ENCODE peak calls at places on chromosomes 16 and 17, in eight cellular contexts. R is NCI-H345; X is GM13977; Y is retinal pigment epithelial cell; L is A172; H is activated CD8-positive, alpha-beta memory T cell treated with anti-CD3 and anti-CD28 coated beads for 48 hours; B is CD8-positive, alpha-beta memory T cell; E is ELF-1. J is an unnamed sample.

GRCh38 chr17:78933959-78934568 is 8.9 kb upstream of the TIMP2 start:
- DNase-seq in R (peak; percentile 84), X (no peak), Y (peak; percentile 96), L (peak; percentile 99), H (no peak), B (no peak), E (peak; percentile 90), J (no peak)

GRCh38 chr17:9900019-9900594 is 5.0 kb downstream of the RCVRN start:
- DNase-seq in R (no peak), X (no peak), Y (no peak), L (peak; percentile 41), H (no peak), B (no peak), E (peak; percentile 23), J (no peak)

GRCh38 chr17:76397687-76398522 is 13.5 kb downstream of the SPHK1 start:
- DNase-seq in R (peak; percentile 85), X (peak; percentile 91), Y (no peak), L (peak; percentile 86), H (peak; percentile 82), B (peak; percentile 79), E (peak; percentile 86), J (peak; percentile 89)

GRCh38 chr16:53921042-53921441 is 217.1 kb downstream of the FTO start:
- DNase-seq in R (no peak), X (no peak), Y (no peak), L (no peak), H (no peak), B (no peak), E (no peak), J (no peak)

GRCh38 chr16:89368604-89369249 is 121.6 kb downstream of the ANKRD11 start:
- DNase-seq in R (no peak), X (no peak), Y (no peak), L (no peak), H (no peak), B (no peak), E (no peak), J (no peak)

GRCh38 chr16:83953796-83954576 is 946 bp downstream of the OSGIN1 start:
- DNase-seq in R (peak; percentile 17), X (peak; percentile 74), Y (no peak), L (peak; percentile 76), H (no peak), B (no peak), E (peak; percentile 58), J (no peak)

GRCh38 chr16:57742543-57742942 is 7.0 kb downstream of the KATNB1 start:
- DNase-seq in R (peak; percentile 66), X (no peak), Y (no peak), L (peak; percentile 32), H (no peak), B (no peak), E (no peak), J (no peak)

GRCh38 chr17:4557626-4558310 is 2.6 kb upstream of the MYBBP1A start:
- DNase-seq in R (no peak), X (no peak), Y (no peak), L (no peak), H (no peak), B (no peak), E (no peak), J (no peak)

GRCh38 chr17:81553616-81554181 is 1.5 kb upstream of the FAAP100 start:
- DNase-seq in R (no peak), X (no peak), Y (peak; percentile 81), L (peak; percentile 99), H (no peak), B (no peak), E (peak; percentile 33), J (no peak)

GRCh38 chr17:14590458-14591250 is 289.8 kb downstream of the HS3ST3B1 start:
- DNase-seq in R (no peak), X (no peak), Y (no peak), L (no peak), H (no peak), B (no peak), E (no peak), J (no peak)

GRCh38 chr17:61467416-61468262 is 15.4 kb downstream of the TBX4 start:
- DNase-seq in R (no peak), X (no peak), Y (peak; percentile 2), L (peak; percentile 64), H (no peak), B (no peak), E (peak; percentile 78), J (no peak)

GRCh38 chr17:45031231-45032149 is 19.9 kb downstream of the DCAKD start:
- DNase-seq in R (no peak), X (no peak), Y (no peak), L (no peak), H (no peak), B (no peak), E (no peak), J (no peak)

GRCh38 chr17:32813021-32813420 is 63.9 kb downstream of the MYO1D start:
- DNase-seq in R (no peak), X (no peak), Y (no peak), L (no peak), H (no peak), B (no peak), E (no peak), J (no peak)

GRCh38 chr16:53768593-53768992 is 64.6 kb downstream of the FTO start:
- DNase-seq in R (no peak), X (no peak), Y (peak; percentile 26), L (peak; percentile 82), H (no peak), B (no peak), E (no peak), J (no peak)

GRCh38 chr17:3826191-3826590 is 19.9 kb downstream of the NCBP3 start:
- DNase-seq in R (no peak), X (no peak), Y (no peak), L (peak; percentile 38), H (no peak), B (no peak), E (no peak), J (no peak)

GRCh38 chr17:37555386-37555785 is 53.8 kb downstream of the SYNRG start:
- DNase-seq in R (no peak), X (no peak), Y (no peak), L (no peak), H (no peak), B (no peak), E (no peak), J (no peak)

GRCh38 chr17:68398731-68399637 is 58.3 kb downstream of the WIPI1 start:
- DNase-seq in R (peak; percentile 21), X (peak; percentile 85), Y (peak; percentile 46), L (peak; percentile 81), H (no peak), B (no peak), E (peak; percentile 84), J (no peak)